ENCODE peak calls at places on chromosomes 5 and 9, in eight cellular contexts. P is WERI-Rb-1, I is HL-60, X is left ventricle myocardium inferior, R is vagina, V is HepG2, K is brain microvascular endothelial cell, D is thoracic aorta. G is an unnamed sample.

GRCh38 chr9:130039504-130040147 is 3.4 kb downstream of the FNBP1 start:
- DNase-seq in P (peak; percentile 36), I (peak; percentile 13), X (no peak), R (no peak), V (no peak), K (no peak), D (no peak), G (no peak)

GRCh38 chr5:154390746-154391359 is 54.9 kb upstream of the SAP30L start:
- DNase-seq in P (no peak), I (no peak), X (no peak), R (no peak), V (no peak), K (no peak), D (no peak), G (no peak)

GRCh38 chr9:80836013-80836412 is 853.3 kb downstream of the TLE1 start:
- DNase-seq in P (no peak), I (no peak), X (no peak), R (no peak), V (no peak), K (no peak), D (no peak), G (no peak)

GRCh38 chr5:90290648-90291047 is 118.9 kb downstream of the CETN3 start:
- DNase-seq in P (no peak), I (no peak), X (no peak), R (no peak), V (no peak), K (no peak), D (no peak), G (no peak)

GRCh38 chr5:180598797-180599589 is 7.7 kb upstream of the SCGB3A1 start:
- DNase-seq in P (no peak), I (no peak), X (no peak), R (peak; percentile 85), V (no peak), K (no peak), D (no peak), G (no peak)

GRCh38 chr9:120942186-120943001 is 15.8 kb upstream of the TRAF1 start:
- DNase-seq in P (no peak), I (no peak), X (no peak), R (no peak), V (no peak), K (no peak), D (no peak), G (no peak)

GRCh38 chr9:125959980-125960619 is 212.9 kb downstream of the PBX3 start:
- DNase-seq in P (no peak), I (no peak), X (no peak), R (no peak), V (no peak), K (no peak), D (no peak), G (no peak)

GRCh38 chr5:72871358-72872024 is 55.0 kb downstream of the TNPO1 start:
- DNase-seq in P (no peak), I (no peak), X (no peak), R (no peak), V (no peak), K (no peak), D (no peak), G (peak; percentile 74)

GRCh38 chr5:129361441-129362025 is 98.6 kb upstream of the ADAMTS19 start:
- DNase-seq in P (no peak), I (no peak), X (no peak), R (no peak), V (no peak), K (no peak), D (no peak), G (peak; percentile 53)

GRCh38 chr5:1199649-1200494 is 1.5 kb upstream of the SLC6A19 start:
- DNase-seq in P (no peak), I (no peak), X (no peak), R (no peak), V (peak; percentile 47), K (no peak), D (no peak), G (no peak)

GRCh38 chr9:71765693-71766092 is 2.6 kb downstream of the CEMIP2 start:
- DNase-seq in P (no peak), I (no peak), X (no peak), R (no peak), V (peak; percentile 79), K (no peak), D (no peak), G (peak; percentile 50)

GRCh38 chr5:88452820-88453219 is 184.2 kb upstream of the TMEM161B start:
- DNase-seq in P (no peak), I (no peak), X (no peak), R (no peak), V (no peak), K (peak; percentile 24), D (no peak), G (no peak)

GRCh38 chr5:9832921-9833320 is 202.8 kb upstream of the TAS2R1 start:
- DNase-seq in P (no peak), I (no peak), X (no peak), R (no peak), V (no peak), K (no peak), D (no peak), G (no peak)

GRCh38 chr5:9838906-9839305 is 208.8 kb upstream of the TAS2R1 start:
- DNase-seq in P (peak; percentile 57), I (no peak), X (no peak), R (no peak), V (no peak), K (no peak), D (no peak), G (no peak)

GRCh38 chr5:9833871-9834270 is 203.7 kb upstream of the TAS2R1 start:
- DNase-seq in P (peak; percentile 28), I (no peak), X (no peak), R (no peak), V (no peak), K (no peak), D (no peak), G (no peak)

GRCh38 chr5:9831823-9832222 is 201.7 kb upstream of the TAS2R1 start:
- DNase-seq in P (no peak), I (no peak), X (no peak), R (no peak), V (no peak), K (no peak), D (no peak), G (peak; percentile 20)

DNA sequence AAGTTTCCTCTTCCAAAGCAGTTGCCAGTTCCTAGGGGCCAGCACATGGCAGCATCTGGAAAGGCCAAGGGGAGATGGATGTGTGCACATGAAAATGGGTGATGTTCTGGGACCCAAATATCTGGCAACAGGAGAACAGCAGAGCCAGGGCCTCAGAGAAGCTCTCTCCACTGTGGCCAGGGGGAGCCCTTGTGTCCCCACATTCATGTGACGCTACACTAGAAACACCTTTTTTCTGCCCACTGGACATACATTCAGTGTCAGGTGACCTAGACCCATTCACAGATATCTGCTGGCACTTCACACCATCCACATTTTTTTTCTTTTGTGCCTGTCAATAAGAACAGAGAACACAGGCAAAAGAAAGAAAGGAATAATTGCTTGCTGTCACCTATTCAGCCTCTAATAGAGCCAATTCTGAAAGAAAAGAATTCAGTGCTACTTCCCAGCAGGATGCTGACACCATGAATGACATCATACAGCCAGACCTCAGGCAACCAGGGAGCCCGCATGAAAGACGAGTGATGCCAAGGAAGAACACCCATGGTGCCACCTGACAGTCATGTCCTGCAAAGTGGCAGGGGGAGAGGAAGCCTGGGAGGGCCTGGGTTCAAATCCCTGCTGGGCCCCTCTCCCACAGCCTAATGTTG is 205.1 kb upstream of the TAS2R1 start:
- DNase-seq in P (peak; percentile 25), I (no peak), X (no peak), R (no peak), V (no peak), K (no peak), D (no peak), G (no peak)
- TF ChIP-seq CTCF in P (peak; percentile 47), I (no peak), X (no peak), R (no peak), V (no peak), K (no peak), D (no peak), G (no peak)

GRCh38 chr5:67149933-67150523 is 46.6 kb downstream of the CD180 start:
- DNase-seq in P (no peak), I (no peak), X (no peak), R (no peak), V (no peak), K (peak; percentile 6), D (no peak), G (peak; percentile 63)
- H3K4me3 ChIP-seq in P (no peak overlapping the region), I (no peak overlapping the region), X (peak overlapping the region; percentile 40), R (no peak overlapping the region), V (no peak overlapping the region), K (no peak overlapping the region), D (no peak overlapping the region), G (peak overlapping the region; percentile 28)

GRCh38 chr5:100693481-100693880 is 158.3 kb downstream of the FAM174A start:
- DNase-seq in P (no peak), I (no peak), X (no peak), R (no peak), V (no peak), K (no peak), D (no peak), G (no peak)

GRCh38 chr5:100694100-100694499 is 158.9 kb downstream of the FAM174A start:
- DNase-seq in P (no peak), I (peak; percentile 16), X (no peak), R (no peak), V (no peak), K (no peak), D (no peak), G (no peak)

DNA sequence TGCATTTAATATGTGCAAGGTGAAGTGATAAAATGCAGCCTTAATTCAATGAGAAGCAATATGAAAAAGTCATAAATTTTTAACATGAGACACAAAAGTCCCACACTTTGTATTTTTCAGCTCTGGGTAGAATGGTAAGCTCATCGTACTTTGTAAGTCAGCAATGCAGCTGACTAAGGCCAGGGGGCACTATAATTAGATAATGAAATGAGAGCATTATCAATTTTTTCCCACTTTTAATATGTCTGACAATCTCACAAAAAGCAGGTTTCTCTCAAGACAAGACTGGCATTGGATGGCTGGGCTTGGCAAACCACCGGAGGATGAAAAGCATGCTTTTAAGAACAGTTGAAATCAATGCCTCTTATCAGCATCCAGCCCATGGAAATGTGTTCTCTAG is 162.8 kb downstream of the FAM174A start:
- DNase-seq in P (no peak), I (no peak), X (no peak), R (no peak), V (no peak), K (no peak), D (no peak), G (no peak)
- TF ChIP-seq CTCF in P (peak; percentile 12), I (no peak), X (peak; percentile 32), R (no peak), V (no peak), K (peak; percentile 55), D (no peak), G (peak; percentile 36)

GRCh38 chr5:173778784-173779304 is 109.3 kb upstream of the CPEB4 start:
- DNase-seq in P (no peak), I (peak; percentile 47), X (no peak), R (no peak), V (no peak), K (peak; percentile 20), D (no peak), G (peak; percentile 35)

GRCh38 chr5:173780356-173781234 is 107.6 kb upstream of the CPEB4 start:
- DNase-seq in P (no peak), I (no peak), X (no peak), R (no peak), V (no peak), K (no peak), D (no peak), G (no peak)

GRCh38 chr5:173782671-173783101 is 105.5 kb upstream of the CPEB4 start:
- DNase-seq in P (no peak), I (no peak), X (no peak), R (no peak), V (no peak), K (no peak), D (no peak), G (no peak)

GRCh38 chr5:173781432-173781825 is 106.7 kb upstream of the CPEB4 start:
- DNase-seq in P (no peak), I (no peak), X (no peak), R (no peak), V (peak; percentile 55), K (peak; percentile 9), D (no peak), G (peak; percentile 69)

GRCh38 chr5:173781826-173782670 is 106.1 kb upstream of the CPEB4 start:
- DNase-seq in P (no peak), I (peak; percentile 80), X (peak; percentile 75), R (no peak), V (no peak), K (peak; percentile 89), D (peak; percentile 72), G (peak; percentile 95)
- H3K4me3 ChIP-seq in P (no peak overlapping the region), I (no peak overlapping the region), X (no peak overlapping the region), R (no peak overlapping the region), V (no peak overlapping the region), K (no peak overlapping the region), D (peak overlapping the region; percentile 6), G (no peak overlapping the region)